ENCODE peak calls at places on chromosomes 13 and 19, in four cellular contexts. I, A, N and V are unnamed samples.

GRCh38 chr19:37304190-37304883 is 66.6 kb upstream of the ZNF527 start:
- DNase-seq in A (no peak), I (no peak), N (no peak), V (no peak)

GRCh38 chr19:19610376-19611240 is 7.9 kb downstream of the PBX4 start:
- DNase-seq in A (no peak), I (no peak), N (no peak), V (no peak)

GRCh38 chr19:1970003-1970805 is 29.2 kb downstream of the CSNK1G2 start:
- DNase-seq in I (no peak), N (no peak), A (peak), V (no peak)

GRCh38 chr13:34747507-34747906 is 194.6 kb upstream of the NBEA start:
- DNase-seq in I (no peak), A (no peak), N (no peak), V (no peak)

GRCh38 chr19:55638864-55639359 is 1.9 kb upstream of the ZNF580 start:
- DNase-seq in A (no peak), I (no peak), N (peak), V (no peak)

GRCh38 chr19:39223703-39224279 is 19.7 kb upstream of the SYCN start:
- DNase-seq in A (peak), N (peak), I (no peak), V (no peak)

GRCh38 chr19:32458500-32459123 is 53.0 kb downstream of the DPY19L3 start:
- DNase-seq in N (no peak), A (no peak), I (no peak), V (no peak)

GRCh38 chr19:57317503-57317902 is 2.8 kb upstream of the ZNF543 start:
- DNase-seq in I (no peak), N (peak), A (no peak), V (no peak)

GRCh38 chr13:99496322-99497142 is 4.7 kb upstream of the TM9SF2 start:
- DNase-seq in A (peak), N (no peak), I (no peak), V (no peak)

GRCh38 chr19:1950640-1951039 is 9.7 kb downstream of the CSNK1G2 start:
- DNase-seq in N (no peak), I (no peak), A (no peak), V (no peak)

GRCh38 chr19:10863107-10863700 is 8.1 kb upstream of the CARM1 start:
- DNase-seq in A (peak), I (peak), N (no peak), V (no peak)

GRCh38 chr19:5103061-5103701 is 134.3 kb downstream of the KDM4B start:
- DNase-seq in N (no peak), I (no peak), A (peak), V (no peak)

GRCh38 chr13:36981156-36981743 is 17.9 kb downstream of the ALG5 start:
- DNase-seq in A (peak), I (no peak), N (no peak), V (peak)

GRCh38 chr19:19259741-19260140 is 13.4 kb downstream of the TM6SF2 start:
- DNase-seq in N (no peak), A (peak), I (peak), V (peak)

GRCh38 chr19:35718345-35719041 is 690 bp downstream of the KMT2B start:
- DNase-seq in A (no peak), N (peak), I (peak), V (peak)

GRCh38 chr13:98947925-98948324 is 29.9 kb downstream of the DOCK9 start:
- DNase-seq in N (no peak), A (no peak), I (no peak), V (no peak)

GRCh38 chr19:56956503-56957226 is 116.1 kb upstream of the PEG3 start:
- DNase-seq in N (no peak), A (no peak), I (no peak), V (no peak)